ENCODE peak calls at places on chromosomes 1 and 21, in ten cellular contexts. E is activated naive CD4-positive, alpha-beta T cell; U is activated CD4-positive, alpha-beta T cell treated with anti-CD3 and anti-CD28 coated beads, Interleukin-2, amount 50 U/mL, for 24 hours; I is A549; W is B cell; S is occipital lobe; D is GF-D8; B is GM10248; T is NCI-H510A treated with DMSO at 0.1 percent for 48 hours; F is Right ventricle myocardium superior. Z is an unnamed sample.

GRCh38 chr1:246788895-246789338 is 64.7 kb downstream of the SCCPDH start:
- DNase-seq in B (no peak), F (no peak), S (no peak), E (no peak), D (no peak), T (no peak), U (no peak), W (no peak), I (no peak), Z (no peak)

GRCh38 chr1:209207701-209208286 is 375.7 kb upstream of the CAMK1G start:
- DNase-seq in F (peak), S (peak), T (peak), E (no peak), I (peak), B (peak), D (no peak), U (no peak), W (no peak), Z (peak)

GRCh38 chr1:7471836-7472235 is 299.3 kb upstream of the VAMP3 start:
- DNase-seq in F (no peak), I (no peak), B (no peak), S (no peak), U (no peak), E (no peak), T (no peak), D (no peak), W (no peak), Z (no peak)

GRCh38 chr1:185228979-185229378 is 72.0 kb downstream of the SWT1 start:
- DNase-seq in F (no peak), E (no peak), D (no peak), I (no peak), B (no peak), T (no peak), W (no peak), S (no peak), U (no peak), Z (no peak)

GRCh38 chr21:26125433-26126167 is 45.0 kb downstream of the APP start:
- DNase-seq in E (no peak), W (no peak), T (no peak), I (no peak), F (no peak), S (no peak), B (no peak), U (no peak), D (no peak), Z (no peak)

GRCh38 chr1:32073387-32074229 is 869 bp downstream of the TMEM39B start:
- DNase-seq in B (no peak), F (no peak), W (no peak), S (no peak), T (no peak), I (peak), D (no peak), U (no peak), E (no peak), Z (no peak)

GRCh38 chr1:12181568-12181967 is 14.8 kb downstream of the TNFRSF1B start:
- DNase-seq in F (no peak), B (no peak), E (no peak), I (no peak), U (no peak), D (no peak), W (no peak), S (no peak), T (no peak), Z (no peak)

GRCh38 chr1:171254859-171255258 is 6.6 kb downstream of the FMO1 start:
- DNase-seq in F (no peak), U (no peak), T (no peak), W (no peak), D (no peak), I (no peak), S (no peak), B (no peak), E (no peak), Z (no peak)

GRCh38 chr1:175169305-175170018 is 23.1 kb downstream of the KIAA0040 start:
- DNase-seq in D (no peak), T (peak), I (no peak), F (no peak), S (no peak), B (no peak), U (no peak), E (no peak), W (no peak), Z (no peak)

GRCh38 chr1:218971166-218971565 is 202.5 kb upstream of the LYPLAL1 start:
- DNase-seq in U (no peak), F (no peak), S (no peak), I (no peak), D (no peak), W (no peak), T (no peak), E (no peak), B (no peak), Z (no peak)

GRCh38 chr1:209012443-209013196 is 570.9 kb upstream of the CAMK1G start:
- DNase-seq in U (no peak), S (no peak), I (no peak), F (no peak), D (no peak), E (no peak), B (no peak), W (no peak), T (peak), Z (no peak)

GRCh38 chr1:228463009-228463558 is 24.1 kb upstream of the RNF187 start:
- DNase-seq in E (no peak), T (no peak), S (no peak), F (no peak), U (no peak), I (no peak), D (no peak), B (no peak), W (no peak), Z (no peak)

GRCh38 chr21:45497846-45498645 is 44.2 kb downstream of the SLC19A1 start:
- DNase-seq in U (no peak), E (no peak), I (no peak), W (no peak), B (no peak), F (peak), T (no peak), D (no peak), S (no peak), Z (no peak)

GRCh38 chr1:55836086-55836485 is 620.9 kb upstream of the USP24 start:
- DNase-seq in U (no peak), D (no peak), F (no peak), T (no peak), B (no peak), W (no peak), S (no peak), E (no peak), I (no peak), Z (no peak)

GRCh38 chr1:39944410-39944809 is 10.5 kb upstream of the MFSD2A start:
- DNase-seq in F (no peak), I (no peak), W (no peak), T (no peak), E (no peak), S (no peak), U (no peak), D (no peak), B (no peak), Z (no peak)

GRCh38 chr1:93502561-93502960 is 54.6 kb downstream of the FNBP1L start:
- DNase-seq in I (no peak), E (no peak), D (no peak), B (no peak), S (no peak), W (no peak), T (no peak), F (no peak), U (no peak), Z (no peak)

GRCh38 chr1:161487483-161487827 is 17.8 kb upstream of the FCGR2A start:
- DNase-seq in D (no peak), S (no peak), F (peak), E (no peak), B (no peak), T (no peak), U (no peak), W (no peak), I (no peak), Z (no peak)

GRCh38 chr21:15732290-15732995 is 2.7 kb downstream of the USP25 start:
- DNase-seq in D (peak), U (no peak), F (no peak), I (no peak), W (peak), T (peak), B (peak), E (no peak), S (no peak), Z (no peak)

GRCh38 chr1:185483647-185484450 is 166.8 kb upstream of the IVNS1ABP start:
- DNase-seq in T (peak), I (peak), E (no peak), F (no peak), W (no peak), U (no peak), D (no peak), S (no peak), B (no peak), Z (peak)

GRCh38 chr1:201503397-201504176 is 3.3 kb downstream of the CSRP1 start:
- DNase-seq in T (peak), I (peak), S (no peak), E (no peak), D (no peak), U (no peak), W (no peak), B (no peak), F (no peak), Z (peak)

GRCh38 chr1:173210716-173211231 is 3.6 kb upstream of the TNFSF4 start:
- DNase-seq in T (no peak), S (no peak), B (no peak), D (no peak), I (no peak), W (no peak), E (no peak), U (no peak), F (no peak), Z (no peak)

GRCh38 chr1:30847358-30847972 is 61.1 kb downstream of the SDC3 start:
- DNase-seq in W (no peak), T (peak), D (no peak), U (no peak), S (peak), E (no peak), I (no peak), F (peak), B (no peak), Z (peak)

GRCh38 chr1:180117764-180118116 is 36.9 kb upstream of the QSOX1 start:
- DNase-seq in F (peak), E (no peak), T (no peak), U (no peak), B (no peak), I (peak), D (no peak), W (no peak), S (no peak), Z (peak)

GRCh38 chr21:42850866-42851391 is 28.4 kb downstream of the WDR4 start:
- DNase-seq in E (no peak), U (no peak), B (no peak), I (peak), F (no peak), W (peak), D (no peak), T (no peak), S (no peak), Z (no peak)

GRCh38 chr1:9629445-9630201 is 21.9 kb upstream of the PIK3CD start:
- DNase-seq in E (no peak), F (peak), B (peak), D (peak), W (peak), I (no peak), S (no peak), U (peak), T (no peak), Z (no peak)

GRCh38 chr1:212595787-212596714 is 12.5 kb upstream of the ATF3 start:
- DNase-seq in W (peak), T (no peak), F (no peak), B (peak), D (no peak), S (no peak), E (no peak), U (peak), I (peak), Z (peak)

GRCh38 chr21:31557956-31558838 is 101.3 kb upstream of the SOD1 start:
- DNase-seq in E (no peak), F (no peak), D (no peak), U (no peak), B (no peak), T (peak), S (peak), I (no peak), W (peak), Z (no peak)

GRCh38 chr1:50724626-50725286 is 235.3 kb downstream of the FAF1 start:
- DNase-seq in E (no peak), D (peak), F (no peak), B (peak), W (peak), I (no peak), S (no peak), U (no peak), T (no peak), Z (no peak)

GRCh38 chr1:2611034-2611501 is 21.7 kb downstream of the MMEL1 start:
- DNase-seq in E (no peak), F (peak), S (no peak), W (peak), U (no peak), B (no peak), T (no peak), D (no peak), I (peak), Z (no peak)

GRCh38 chr1:99277066-99277465 is 12.8 kb downstream of the PLPPR4 start:
- DNase-seq in F (no peak), E (no peak), T (no peak), B (no peak), U (no peak), D (no peak), W (no peak), I (no peak), S (no peak), Z (no peak)

GRCh38 chr1:63626222-63626621 is 33.0 kb downstream of the PGM1 start:
- DNase-seq in D (no peak), U (no peak), B (no peak), I (no peak), W (no peak), T (no peak), E (no peak), F (no peak), S (no peak), Z (no peak)

GRCh38 chr1:52542085-52542688 is 10.7 kb downstream of the TUT4 start:
- DNase-seq in I (no peak), E (no peak), D (no peak), F (no peak), U (no peak), S (no peak), T (no peak), B (no peak), W (no peak), Z (no peak)

GRCh38 chr1:43293896-43294760 is 6.7 kb upstream of the TIE1 start:
- DNase-seq in W (no peak), D (no peak), I (no peak), E (no peak), B (no peak), T (no peak), U (no peak), F (peak), S (peak), Z (no peak)

GRCh38 chr1:209895709-209896108 is 42.3 kb upstream of the SYT14 start:
- DNase-seq in I (no peak), F (no peak), E (no peak), D (no peak), U (no peak), B (no peak), W (no peak), S (no peak), T (no peak), Z (no peak)

GRCh38 chr21:42746593-42747266 is 93.3 kb downstream of the PDE9A start:
- DNase-seq in W (peak), I (no peak), S (no peak), B (no peak), T (no peak), F (peak), E (no peak), U (no peak), D (peak), Z (no peak)

Z was measured in NCI-H460.